ENCODE peak calls at places on chromosomes 6 and 20, in seven cellular contexts. P is iPS-NIHi11, Z is mesendoderm, D is A549, Q is myocyte, V is heart left ventricle, K is GM23248. M is an unnamed sample.

GRCh38 chr20:58652606-58653303 is 1.7 kb downstream of the STX16 start:
- DNase-seq in V (no peak), P (no peak), D (no peak), Z (no peak), Q (no peak), K (peak; percentile 39), M (no peak)

GRCh38 chr6:111277819-111278218 is 190.5 kb downstream of the SLC16A10 start:
- DNase-seq in K (no peak), P (no peak), Q (no peak), V (no peak), D (no peak), Z (no peak), M (no peak)

GRCh38 chr6:161009991-161010390 is 18.4 kb downstream of the MAP3K4 start:
- DNase-seq in Q (no peak), D (no peak), V (no peak), P (no peak), K (no peak), Z (no peak), M (no peak)

GRCh38 chr6:135147637-135148592 is 33.2 kb upstream of the MYB start:
- DNase-seq in P (no peak), Z (no peak), Q (no peak), V (no peak), K (no peak), D (no peak), M (no peak)

GRCh38 chr6:28003059-28003458 is 46.0 kb downstream of the OR2B6 start:
- DNase-seq in K (no peak), Z (no peak), V (no peak), Q (no peak), P (no peak), D (no peak), M (no peak)

GRCh38 chr20:53958240-53958639 is 112.2 kb downstream of the BCAS1 start:
- DNase-seq in Q (no peak), P (no peak), Z (no peak), D (no peak), V (no peak), K (no peak), M (no peak)

GRCh38 chr20:45407067-45407745 is 883 bp upstream of the DBNDD2 start:
- DNase-seq in Q (peak; percentile 18), Z (peak; percentile 63), K (peak; percentile 74), P (peak; percentile 66), D (no peak), V (peak; percentile 80), M (peak; percentile 73)

GRCh38 chr6:100186552-100186951 is 192.5 kb upstream of the MCHR2 start:
- DNase-seq in K (peak; percentile 74), P (no peak), Q (peak; percentile 91), D (no peak), V (no peak), Z (no peak), M (no peak)

GRCh38 chr6:163324326-163324927 is 90.1 kb upstream of the QKI start:
- DNase-seq in Q (no peak), P (no peak), Z (no peak), D (peak; percentile 36), K (peak; percentile 27), V (no peak), M (no peak)

GRCh38 chr20:36391456-36391855 is 85.3 kb downstream of the DLGAP4 start:
- DNase-seq in Z (peak; percentile 92), Q (peak; percentile 47), K (peak; percentile 43), P (peak; percentile 52), D (no peak), V (no peak), M (peak; percentile 86)